ENCODE peak calls at places on chromosomes 5 and 9, in four cellular contexts. E is NCI-H510A treated with DMSO at 0.1 percent for 48 hours; G is nucleus accumbens; R is activated CD4-positive, CD25-positive, alpha-beta regulatory T cell. Y is an unnamed sample.
A peak's percentile ranks its signal among the peaks of the same experiment; 100 is the strongest.

GRCh38 chr5:100165309-100165708 is 369.9 kb upstream of the FAM174A start:
- DNase-seq in E (no peak), G (no peak), R (no peak), Y (no peak)

GRCh38 chr9:8978334-8978733 is 1178.8 kb upstream of the DMAC1 start:
- DNase-seq in E (no peak), G (no peak), R (no peak), Y (no peak)

GRCh38 chr5:172453206-172453985 is 929 bp downstream of the SH3PXD2B start:
- DNase-seq in E (peak; percentile 63), G (no peak), R (no peak), Y (no peak)

GRCh38 chr5:135308752-135309151 is 90.3 kb downstream of the MACROH2A1 start:
- DNase-seq in E (no peak), G (no peak), R (no peak), Y (no peak)

GRCh38 chr5:169094586-169095409 is 206.1 kb downstream of the SLIT3 start:
- DNase-seq in E (no peak), G (no peak), R (no peak), Y (no peak)

GRCh38 chr5:108146222-108146621 is 235.7 kb downstream of the FBXL17 start:
- DNase-seq in E (no peak), G (no peak), R (no peak), Y (no peak)

GRCh38 chr5:128701301-128701700 is 163.3 kb upstream of the FBN2 start:
- DNase-seq in E (no peak), G (no peak), R (no peak), Y (no peak)

GRCh38 chr5:141692533-141692888 is 10.5 kb upstream of the ARAP3 start:
- DNase-seq in E (no peak), G (no peak), R (no peak), Y (no peak)

GRCh38 chr9:21841133-21841532 is 38.7 kb downstream of the MTAP start:
- DNase-seq in E (no peak), G (no peak), R (no peak), Y (no peak)

GRCh38 chr9:38112010-38112409 is 43.0 kb upstream of the SHB start:
- DNase-seq in E (no peak), G (no peak), R (no peak), Y (no peak)

GRCh38 chr9:123355761-123356520 is at the start of gene CRB2:
- DNase-seq in E (peak; percentile 37), G (peak; percentile 59), R (no peak), Y (no peak)

GRCh38 chr5:73519531-73520283 is 21.5 kb downstream of the BTF3 start:
- DNase-seq in E (peak; percentile 75), G (peak; percentile 42), R (peak; percentile 33), Y (peak; percentile 26)

GRCh38 chr9:68706579-68707201 is 1.6 kb downstream of the PIP5K1B start:
- DNase-seq in E (no peak), G (no peak), R (no peak), Y (no peak)

GRCh38 chr5:140576776-140577201 is 12.2 kb downstream of the SLC35A4 start:
- DNase-seq in E (no peak), G (no peak), R (no peak), Y (no peak)

GRCh38 chr5:180807654-180808414 is 5.2 kb upstream of the MGAT1 start:
- DNase-seq in E (no peak), G (no peak), R (no peak), Y (no peak)

GRCh38 chr5:3854069-3854741 is 258.6 kb downstream of the IRX1 start:
- DNase-seq in E (no peak), G (no peak), R (no peak), Y (no peak)

GRCh38 chr5:109706065-109706464 is 16.3 kb downstream of the MAN2A1 start:
- DNase-seq in E (no peak), G (no peak), R (no peak), Y (no peak)

GRCh38 chr9:14144215-14144614 is 169.7 kb downstream of the NFIB start:
- DNase-seq in E (no peak), G (no peak), R (no peak), Y (no peak)

GRCh38 chr9:129138476-129139232 is 27.4 kb downstream of the PTPA start:
- DNase-seq in E (no peak), G (no peak), R (no peak), Y (no peak)

GRCh38 chr5:60856059-60856458 is 12.0 kb upstream of the ELOVL7 start:
- DNase-seq in E (no peak), G (no peak), R (no peak), Y (no peak)

GRCh38 chr5:80623911-80624457 is 30.5 kb upstream of the MSH3 start:
- DNase-seq in E (no peak), G (no peak), R (no peak), Y (no peak)

GRCh38 chr9:98253563-98253962 is 1.9 kb downstream of the TBC1D2 start:
- DNase-seq in E (no peak), G (no peak), R (no peak), Y (no peak)

GRCh38 chr9:97557606-97558095 is 56.2 kb downstream of the TMOD1 start:
- DNase-seq in E (no peak), G (peak; percentile 20), R (no peak), Y (no peak)

GRCh38 chr5:107269256-107269655 is 401.5 kb downstream of the EFNA5 start:
- DNase-seq in E (no peak), G (no peak), R (no peak), Y (no peak)

GRCh38 chr9:78091736-78092135 is 60.1 kb upstream of the GNAQ start:
- DNase-seq in E (no peak), G (no peak), R (no peak), Y (no peak)

GRCh38 chr5:157603333-157604190 is 28.0 kb upstream of the ADAM19 start:
- DNase-seq in E (no peak), G (no peak), R (peak; percentile 26), Y (no peak)

GRCh38 chr5:135703026-135703550 is 124.3 kb upstream of the CXCL14 start:
- DNase-seq in E (no peak), G (no peak), R (no peak), Y (no peak)

GRCh38 chr9:122176916-122177315 is 17.2 kb downstream of the MORN5 start:
- DNase-seq in E (no peak), G (no peak), R (no peak), Y (no peak)

GRCh38 chr5:59107692-59108091 is 524.8 kb downstream of the RAB3C start:
- DNase-seq in E (no peak), G (no peak), R (no peak), Y (no peak)

GRCh38 chr9:4828776-4829175 is 36.0 kb downstream of the RCL1 start:
- DNase-seq in E (no peak), G (no peak), R (no peak), Y (no peak)

GRCh38 chr9:130694205-130694604 is 625 bp downstream of the EXOSC2 start:
- DNase-seq in E (no peak), G (no peak), R (no peak), Y (no peak)

GRCh38 chr9:96014078-96014477 is 138.6 kb downstream of the ERCC6L2 start:
- DNase-seq in E (no peak), G (no peak), R (peak; percentile 36), Y (no peak)

GRCh38 chr5:80125962-80126480 is 90.9 kb downstream of the THBS4 start:
- DNase-seq in E (no peak), G (no peak), R (no peak), Y (no peak)

GRCh38 chr9:7042124-7042523 is 284.4 kb downstream of the KDM4C start:
- DNase-seq in E (no peak), G (no peak), R (no peak), Y (no peak)

GRCh38 chr9:117723986-117724654 is 19.9 kb downstream of the TLR4 start:
- DNase-seq in E (no peak), G (no peak), R (no peak), Y (no peak)

GRCh38 chr5:167578977-167579700 is 712.3 kb upstream of the WWC1 start:
- DNase-seq in E (no peak), G (no peak), R (no peak), Y (no peak)

GRCh38 chr5:77628840-77629552 is 9.5 kb downstream of the OTP start:
- DNase-seq in E (no peak), G (no peak), R (no peak), Y (no peak)

Y was measured in NCI-H1048.